ENCODE peak calls at places on chromosomes 5 and 9, in ten cellular contexts. F, B, Z, Y, E, J, C, T, U and K are unnamed samples.

GRCh38 chr5:18799482-18800128 is 1165.3 kb downstream of the TAF11L14 start:
- DNase-seq in F (no peak), B (no peak), Z (no peak), Y (no peak), E (no peak), J (no peak), C (no peak), T (no peak), U (no peak), K (no peak)

GRCh38 chr5:24215114-24215513 is 429.7 kb downstream of the CDH10 start:
- DNase-seq in F (no peak), B (no peak), Z (no peak), Y (no peak), E (no peak), J (no peak), C (no peak), T (no peak), U (no peak), K (no peak)

GRCh38 chr9:994005-994404 is 17.6 kb downstream of the DMRT3 start:
- DNase-seq in F (peak), B (no peak), Z (no peak), Y (no peak), E (no peak), J (no peak), C (no peak), T (no peak), U (no peak), K (no peak)

GRCh38 chr5:110161162-110161561 is 471.4 kb downstream of the MAN2A1 start:
- DNase-seq in F (no peak), B (peak), Z (no peak), Y (no peak), E (no peak), J (no peak), C (no peak), T (no peak), U (no peak), K (no peak)

GRCh38 chr5:113276001-113276400 is 158.8 kb downstream of the TSSK1B start:
- DNase-seq in F (no peak), B (no peak), Z (peak), Y (no peak), E (no peak), J (peak), C (no peak), T (no peak), U (no peak), K (no peak)

GRCh38 chr9:36802171-36802920 is 229.7 kb downstream of the MELK start:
- DNase-seq in F (no peak), B (peak), Z (no peak), Y (no peak), E (no peak), J (peak), C (no peak), T (no peak), U (no peak), K (no peak)

GRCh38 chr5:33721491-33722245 is 170.1 kb downstream of the ADAMTS12 start:
- DNase-seq in F (no peak), B (no peak), Z (no peak), Y (no peak), E (no peak), J (no peak), C (no peak), T (no peak), U (no peak), K (no peak)

GRCh38 chr5:56314536-56314935 is 81.4 kb upstream of the ANKRD55 start:
- DNase-seq in F (no peak), B (no peak), Z (peak), Y (no peak), E (no peak), J (no peak), C (no peak), T (no peak), U (no peak), K (peak)

GRCh38 chr5:154390096-154390495 is 55.7 kb upstream of the SAP30L start:
- DNase-seq in F (no peak), B (no peak), Z (no peak), Y (no peak), E (no peak), J (no peak), C (no peak), T (no peak), U (no peak), K (no peak)

GRCh38 chr9:37262410-37262809 is 142.0 kb downstream of the ZCCHC7 start:
- DNase-seq in F (no peak), B (peak), Z (peak), Y (no peak), E (no peak), J (peak), C (no peak), T (no peak), U (no peak), K (no peak)

GRCh38 chr5:2729189-2729588 is 22.3 kb downstream of the IRX2 start:
- DNase-seq in F (no peak), B (no peak), Z (no peak), Y (no peak), E (no peak), J (no peak), C (no peak), T (no peak), U (peak), K (no peak)

GRCh38 chr5:133642153-133642552 is 29.8 kb upstream of the FSTL4 start:
- DNase-seq in F (no peak), B (no peak), Z (no peak), Y (no peak), E (no peak), J (no peak), C (no peak), T (no peak), U (no peak), K (no peak)

GRCh38 chr5:157915638-157916037 is 56.7 kb upstream of the CLINT1 start:
- DNase-seq in F (no peak), B (peak), Z (no peak), Y (no peak), E (peak), J (no peak), C (peak), T (peak), U (no peak), K (no peak)

GRCh38 chr5:45383985-45384384 is 312.2 kb downstream of the HCN1 start:
- DNase-seq in F (no peak), B (no peak), Z (no peak), Y (no peak), E (no peak), J (no peak), C (no peak), T (no peak), U (no peak), K (no peak)

GRCh38 chr5:66174338-66174737 is 30.2 kb downstream of the SREK1 start:
- DNase-seq in F (no peak), B (peak), Z (no peak), Y (peak), E (no peak), J (peak), C (no peak), T (no peak), U (no peak), K (no peak)

GRCh38 chr5:127229185-127229889 is 61.3 kb upstream of the MEGF10 start:
- DNase-seq in F (no peak), B (no peak), Z (peak), Y (no peak), E (peak), J (peak), C (peak), T (peak), U (peak), K (peak)

GRCh38 chr5:1064383-1065142 is 47.3 kb downstream of the SLC12A7 start:
- DNase-seq in F (no peak), B (no peak), Z (no peak), Y (no peak), E (no peak), J (no peak), C (no peak), T (no peak), U (no peak), K (no peak)

GRCh38 chr5:111135946-111136345 is 43.8 kb downstream of the WDR36 start:
- DNase-seq in F (no peak), B (peak), Z (no peak), Y (no peak), E (no peak), J (peak), C (no peak), T (no peak), U (no peak), K (no peak)

GRCh38 chr9:69603656-69604055 is 68.5 kb downstream of the APBA1 start:
- DNase-seq in F (no peak), B (no peak), Z (no peak), Y (no peak), E (no peak), J (no peak), C (no peak), T (no peak), U (no peak), K (no peak)

GRCh38 chr9:95037789-95038521 is 279.6 kb downstream of the FANCC start:
- DNase-seq in F (no peak), B (peak), Z (no peak), Y (no peak), E (no peak), J (no peak), C (no peak), T (no peak), U (no peak), K (no peak)

GRCh38 chr5:25412116-25412661 is 767.4 kb upstream of the CDH10 start:
- DNase-seq in F (no peak), B (no peak), Z (no peak), Y (no peak), E (no peak), J (no peak), C (no peak), T (no peak), U (no peak), K (no peak)

GRCh38 chr5:176955895-176956294 is 50.7 kb downstream of the UIMC1 start:
- DNase-seq in F (no peak), B (peak), Z (no peak), Y (no peak), E (no peak), J (no peak), C (no peak), T (no peak), U (no peak), K (no peak)

GRCh38 chr9:130849356-130849755 is 14.3 kb downstream of the ABL1 start:
- DNase-seq in F (no peak), B (no peak), Z (no peak), Y (no peak), E (no peak), J (no peak), C (no peak), T (no peak), U (no peak), K (no peak)

GRCh38 chr9:78584589-78584988 is 287.7 kb downstream of the PSAT1 start:
- DNase-seq in F (no peak), B (no peak), Z (no peak), Y (no peak), E (no peak), J (no peak), C (no peak), T (no peak), U (no peak), K (no peak)

GRCh38 chr5:132446621-132447020 is 44.0 kb downstream of the IRF1 start:
- DNase-seq in F (no peak), B (no peak), Z (no peak), Y (peak), E (no peak), J (peak), C (peak), T (peak), U (no peak), K (no peak)

GRCh38 chr9:93679536-93680444 is 103.4 kb downstream of the PHF2 start:
- DNase-seq in F (no peak), B (no peak), Z (no peak), Y (no peak), E (peak), J (no peak), C (peak), T (peak), U (peak), K (no peak)

GRCh38 chr5:120535900-120536299 is 71.8 kb downstream of the PRR16 start:
- DNase-seq in F (no peak), B (no peak), Z (no peak), Y (no peak), E (no peak), J (peak), C (no peak), T (no peak), U (no peak), K (no peak)

GRCh38 chr9:129069128-129069824 is 11.6 kb upstream of the DOLPP1 start:
- DNase-seq in F (no peak), B (no peak), Z (no peak), Y (no peak), E (peak), J (no peak), C (peak), T (peak), U (no peak), K (peak)

GRCh38 chr5:167440846-167441245 is 850.6 kb upstream of the WWC1 start:
- DNase-seq in F (no peak), B (no peak), Z (peak), Y (no peak), E (no peak), J (no peak), C (no peak), T (no peak), U (no peak), K (no peak)

GRCh38 chr5:172786736-172787462 is 15.9 kb upstream of the DUSP1 start:
- DNase-seq in F (no peak), B (no peak), Z (no peak), Y (no peak), E (peak), J (no peak), C (peak), T (peak), U (no peak), K (no peak)

GRCh38 chr5:36881807-36882206 is 5.2 kb downstream of the NIPBL start:
- DNase-seq in F (no peak), B (no peak), Z (no peak), Y (no peak), E (no peak), J (no peak), C (no peak), T (no peak), U (no peak), K (no peak)

GRCh38 chr9:79041266-79041665 is 530.5 kb upstream of the TLE4 start:
- DNase-seq in F (no peak), B (peak), Z (no peak), Y (no peak), E (no peak), J (no peak), C (no peak), T (no peak), U (no peak), K (no peak)

DNA sequence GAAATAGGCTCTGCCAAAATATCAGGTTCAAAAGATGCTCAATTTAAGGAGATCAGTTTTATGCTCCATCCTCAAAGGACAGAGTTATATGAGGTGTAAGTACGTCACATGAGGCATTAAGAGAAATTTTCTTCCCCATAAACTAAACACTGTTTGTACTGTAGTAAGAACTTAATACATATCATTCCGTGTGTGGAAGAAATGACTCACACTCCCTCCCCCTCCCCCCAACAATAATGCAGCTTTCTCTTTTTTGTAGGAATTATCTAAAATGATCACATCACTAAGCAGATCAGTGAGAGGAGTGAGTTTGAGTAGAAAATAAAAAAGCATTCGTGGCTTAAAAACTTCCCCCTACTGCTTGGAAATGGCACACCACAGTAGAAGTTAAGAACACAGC is 2.2 kb downstream of the CDH12 start:
- DNase-seq in F (no peak), B (no peak), Z (no peak), Y (no peak), E (no peak), J (no peak), C (no peak), T (no peak), U (no peak), K (no peak)
- TF ChIP-seq CTCF in F (no peak), B (no peak), Z (no peak), Y (no peak), E (no peak), J (no peak), C (no peak), T (no peak), U (no peak), K (no peak)

GRCh38 chr9:19102631-19103345 is at the start of gene HAUS6:
- DNase-seq in F (peak), B (peak), Z (peak), Y (peak), E (peak), J (peak), C (peak), T (peak), U (peak), K (peak)
- TF ChIP-seq CTCF in F (peak), B (peak), Z (peak), Y (peak), E (peak), J (peak), C (peak), T (peak), U (peak), K (no peak)

GRCh38 chr5:142501890-142502289 is 177.1 kb upstream of the SPRY4 start:
- DNase-seq in F (no peak), B (no peak), Z (peak), Y (no peak), E (no peak), J (no peak), C (no peak), T (no peak), U (no peak), K (no peak)
- TF ChIP-seq CTCF in F (peak), B (no peak), Z (peak), Y (no peak), E (no peak), J (no peak), C (no peak), T (no peak), U (no peak), K (no peak)

DNA sequence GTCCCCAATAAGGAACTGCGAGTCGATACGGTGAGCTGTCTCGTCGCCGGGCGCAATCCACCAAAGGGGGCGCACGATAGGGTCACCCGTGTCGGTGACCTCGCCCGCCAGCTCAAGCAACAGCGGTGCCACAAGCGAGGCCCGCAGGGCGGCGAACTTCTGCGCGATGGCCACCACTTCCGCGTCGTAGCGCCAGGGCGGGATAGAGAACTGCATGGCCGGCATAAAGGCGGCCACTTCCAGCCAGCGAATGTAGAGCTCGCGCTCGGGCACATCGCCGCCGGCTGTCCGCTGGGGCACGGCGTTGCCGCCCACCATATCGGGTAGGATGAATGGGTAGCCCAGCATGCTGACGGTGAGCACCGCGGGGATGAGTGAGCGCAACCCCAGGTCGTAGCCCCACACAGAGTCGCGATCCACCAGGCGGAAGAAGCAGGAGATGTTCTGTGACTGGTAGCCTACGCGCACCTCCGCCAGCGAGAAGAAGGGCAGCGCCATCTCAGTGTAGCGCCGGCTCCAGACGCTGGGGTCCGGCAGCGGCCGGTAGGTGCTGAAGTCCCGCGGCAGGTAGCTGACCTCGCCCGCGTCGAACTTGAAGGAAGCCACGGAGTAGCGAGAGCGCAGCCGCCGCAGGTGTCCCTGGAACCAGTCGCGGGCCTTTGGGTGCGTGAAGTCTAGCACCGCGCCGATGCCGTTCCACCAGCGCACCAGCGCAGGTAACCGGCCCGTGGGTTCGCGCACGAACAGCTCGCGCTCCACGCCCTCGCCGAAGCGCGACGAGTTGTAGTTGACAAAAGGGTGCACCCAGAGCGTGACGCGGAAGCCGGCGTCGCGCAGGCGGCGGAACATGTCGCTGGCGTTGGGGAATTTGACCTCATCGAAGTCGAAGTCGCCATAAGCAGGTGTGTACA is 5.5 kb downstream of the MYORG start:
- DNase-seq in F (no peak), B (no peak), Z (no peak), Y (no peak), E (no peak), J (peak), C (no peak), T (no peak), U (no peak), K (no peak)
- TF ChIP-seq CTCF in F (no peak), B (no peak), Z (no peak), Y (peak), E (no peak), J (no peak), C (no peak), T (no peak), U (no peak), K (no peak)

DNA sequence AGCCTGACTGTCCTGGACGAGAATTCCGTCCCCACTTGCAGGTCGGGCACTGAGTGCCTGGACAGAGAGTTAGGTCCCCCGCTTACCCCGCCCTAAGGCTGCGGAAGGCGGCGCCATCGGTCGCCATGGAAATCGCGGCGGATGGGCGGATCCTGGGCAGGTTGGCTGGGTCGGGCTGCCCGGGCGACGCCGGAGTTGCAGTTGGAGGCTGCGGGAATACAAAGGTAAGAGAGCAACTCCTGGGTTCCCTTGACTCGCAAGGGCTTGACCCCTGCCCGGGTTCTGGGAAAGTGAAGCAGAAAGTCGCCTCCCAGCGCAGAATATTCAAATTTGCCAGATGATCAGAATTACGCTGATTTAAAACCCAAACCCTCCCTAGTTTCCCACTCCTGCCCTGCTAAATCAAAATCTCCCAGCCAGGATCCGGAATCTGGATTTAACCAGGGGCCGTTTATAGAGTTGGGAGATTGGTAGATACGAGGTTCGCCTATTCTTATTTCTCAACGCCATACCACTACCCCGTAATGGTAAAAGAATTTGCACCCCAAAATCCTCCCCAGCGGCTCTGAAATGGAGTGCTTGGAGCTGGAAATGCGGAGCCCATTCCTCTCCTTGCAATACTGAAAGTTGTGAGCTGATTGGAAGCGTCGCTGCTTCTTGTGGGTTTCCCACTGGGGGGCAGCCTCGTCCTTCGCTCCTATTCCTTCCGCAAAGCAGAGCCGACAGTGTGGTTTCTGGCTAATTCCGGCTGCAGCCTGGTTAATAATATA is 156.4 kb upstream of the RASEF start:
- DNase-seq in F (no peak), B (peak), Z (peak), Y (no peak), E (peak), J (peak), C (no peak), T (peak), U (peak), K (peak)
- TF ChIP-seq CTCF in F (no peak), B (peak), Z (peak), Y (peak), E (peak), J (peak), C (peak), T (no peak), U (no peak), K (peak)